ENCODE peak calls at places on chromosomes 12 and 14, in nine cellular contexts. One of them, this sample, is unnamed.

GRCh38 chr12:45419317-45419716 is 203.4 kb downstream of the ANO6 start:
- DNase-seq in AG08395: no peak
- DNase-seq in putamen: no peak
- DNase-seq in stromal cell of bone marrow: no peak
- DNase-seq in NB4: no peak
- DNase-seq in activated B cell treated with CpG ODN at 0.5 μM for 24 hours: no peak
- DNase-seq in central memory CD4-positive, alpha-beta T cell: no peak
- DNase-seq in iris pigment epithelial cell: no peak
- DNase-seq in activated CD4-positive, alpha-beta T cell treated with anti-CD3 and anti-CD28 coated beads, Interleukin-2, amount 10 ng/mL, durations not matched to agents 7 days and 5 days: no peak
- DNase-seq in this sample: no peak

GRCh38 chr12:31588976-31589375 is 2.0 kb downstream of the DENND5B start:
- DNase-seq in AG08395: peak
- DNase-seq in putamen: no peak
- DNase-seq in stromal cell of bone marrow: no peak
- DNase-seq in NB4: no peak
- DNase-seq in activated B cell treated with CpG ODN at 0.5 μM for 24 hours: no peak
- DNase-seq in central memory CD4-positive, alpha-beta T cell: no peak
- DNase-seq in iris pigment epithelial cell: no peak
- DNase-seq in activated CD4-positive, alpha-beta T cell treated with anti-CD3 and anti-CD28 coated beads, Interleukin-2, amount 10 ng/mL, durations not matched to agents 7 days and 5 days: no peak
- DNase-seq in this sample: no peak

GRCh38 chr12:40853221-40853620 is 161.0 kb downstream of the CNTN1 start:
- DNase-seq in AG08395: no peak
- DNase-seq in putamen: no peak
- DNase-seq in stromal cell of bone marrow: no peak
- DNase-seq in NB4: no peak
- DNase-seq in activated B cell treated with CpG ODN at 0.5 μM for 24 hours: no peak
- DNase-seq in central memory CD4-positive, alpha-beta T cell: no peak
- DNase-seq in iris pigment epithelial cell: no peak
- DNase-seq in activated CD4-positive, alpha-beta T cell treated with anti-CD3 and anti-CD28 coated beads, Interleukin-2, amount 10 ng/mL, durations not matched to agents 7 days and 5 days: no peak
- DNase-seq in this sample: no peak

GRCh38 chr14:86012391-86012790 is 482.4 kb downstream of the FLRT2 start:
- DNase-seq in AG08395: no peak
- DNase-seq in putamen: no peak
- DNase-seq in stromal cell of bone marrow: no peak
- DNase-seq in NB4: no peak
- DNase-seq in activated B cell treated with CpG ODN at 0.5 μM for 24 hours: no peak
- DNase-seq in central memory CD4-positive, alpha-beta T cell: no peak
- DNase-seq in iris pigment epithelial cell: no peak
- DNase-seq in activated CD4-positive, alpha-beta T cell treated with anti-CD3 and anti-CD28 coated beads, Interleukin-2, amount 10 ng/mL, durations not matched to agents 7 days and 5 days: no peak
- DNase-seq in this sample: no peak

GRCh38 chr14:32588448-32589320 is 259.6 kb downstream of the AKAP6 start:
- DNase-seq in AG08395: peak
- DNase-seq in putamen: no peak
- DNase-seq in stromal cell of bone marrow: no peak
- DNase-seq in NB4: peak
- DNase-seq in activated B cell treated with CpG ODN at 0.5 μM for 24 hours: no peak
- DNase-seq in central memory CD4-positive, alpha-beta T cell: no peak
- DNase-seq in iris pigment epithelial cell: peak
- DNase-seq in activated CD4-positive, alpha-beta T cell treated with anti-CD3 and anti-CD28 coated beads, Interleukin-2, amount 10 ng/mL, durations not matched to agents 7 days and 5 days: no peak
- DNase-seq in this sample: peak

GRCh38 chr12:113239288-113239771 is 18.1 kb downstream of the TPCN1 start:
- DNase-seq in AG08395: no peak
- DNase-seq in putamen: no peak
- DNase-seq in stromal cell of bone marrow: no peak
- DNase-seq in NB4: no peak
- DNase-seq in activated B cell treated with CpG ODN at 0.5 μM for 24 hours: no peak
- DNase-seq in central memory CD4-positive, alpha-beta T cell: no peak
- DNase-seq in iris pigment epithelial cell: no peak
- DNase-seq in activated CD4-positive, alpha-beta T cell treated with anti-CD3 and anti-CD28 coated beads, Interleukin-2, amount 10 ng/mL, durations not matched to agents 7 days and 5 days: no peak
- DNase-seq in this sample: no peak

GRCh38 chr12:19462441-19462840 is 23.1 kb downstream of the AEBP2 start:
- DNase-seq in AG08395: no peak
- DNase-seq in putamen: no peak
- DNase-seq in stromal cell of bone marrow: no peak
- DNase-seq in NB4: no peak
- DNase-seq in activated B cell treated with CpG ODN at 0.5 μM for 24 hours: no peak
- DNase-seq in central memory CD4-positive, alpha-beta T cell: no peak
- DNase-seq in iris pigment epithelial cell: no peak
- DNase-seq in activated CD4-positive, alpha-beta T cell treated with anti-CD3 and anti-CD28 coated beads, Interleukin-2, amount 10 ng/mL, durations not matched to agents 7 days and 5 days: no peak
- DNase-seq in this sample: no peak

GRCh38 chr12:48615681-48616080 is 45.8 kb upstream of the LALBA start:
- DNase-seq in AG08395: no peak
- DNase-seq in putamen: no peak
- DNase-seq in stromal cell of bone marrow: no peak
- DNase-seq in NB4: peak
- DNase-seq in activated B cell treated with CpG ODN at 0.5 μM for 24 hours: no peak
- DNase-seq in central memory CD4-positive, alpha-beta T cell: no peak
- DNase-seq in iris pigment epithelial cell: no peak
- DNase-seq in activated CD4-positive, alpha-beta T cell treated with anti-CD3 and anti-CD28 coated beads, Interleukin-2, amount 10 ng/mL, durations not matched to agents 7 days and 5 days: no peak
- DNase-seq in this sample: peak

GRCh38 chr14:31692376-31692781 is 131.2 kb downstream of the NUBPL start:
- DNase-seq in AG08395: peak
- DNase-seq in putamen: peak
- DNase-seq in stromal cell of bone marrow: peak
- DNase-seq in NB4: no peak
- DNase-seq in activated B cell treated with CpG ODN at 0.5 μM for 24 hours: no peak
- DNase-seq in central memory CD4-positive, alpha-beta T cell: no peak
- DNase-seq in iris pigment epithelial cell: peak
- DNase-seq in activated CD4-positive, alpha-beta T cell treated with anti-CD3 and anti-CD28 coated beads, Interleukin-2, amount 10 ng/mL, durations not matched to agents 7 days and 5 days: no peak
- DNase-seq in this sample: no peak

GRCh38 chr12:93102289-93102688 is 173.2 kb upstream of the EEA1 start:
- DNase-seq in AG08395: no peak
- DNase-seq in putamen: no peak
- DNase-seq in stromal cell of bone marrow: no peak
- DNase-seq in NB4: no peak
- DNase-seq in activated B cell treated with CpG ODN at 0.5 μM for 24 hours: no peak
- DNase-seq in central memory CD4-positive, alpha-beta T cell: no peak
- DNase-seq in iris pigment epithelial cell: no peak
- DNase-seq in activated CD4-positive, alpha-beta T cell treated with anti-CD3 and anti-CD28 coated beads, Interleukin-2, amount 10 ng/mL, durations not matched to agents 7 days and 5 days: no peak
- DNase-seq in this sample: no peak

GRCh38 chr14:95018845-95019244 is 138.5 kb downstream of the DICER1 start:
- DNase-seq in AG08395: peak
- DNase-seq in putamen: no peak
- DNase-seq in stromal cell of bone marrow: peak
- DNase-seq in NB4: no peak
- DNase-seq in activated B cell treated with CpG ODN at 0.5 μM for 24 hours: no peak
- DNase-seq in central memory CD4-positive, alpha-beta T cell: no peak
- DNase-seq in iris pigment epithelial cell: no peak
- DNase-seq in activated CD4-positive, alpha-beta T cell treated with anti-CD3 and anti-CD28 coated beads, Interleukin-2, amount 10 ng/mL, durations not matched to agents 7 days and 5 days: no peak
- DNase-seq in this sample: no peak

GRCh38 chr12:120117961-120118709 is 1.6 kb upstream of the RAB35 start:
- DNase-seq in AG08395: peak
- DNase-seq in putamen: no peak
- DNase-seq in stromal cell of bone marrow: no peak
- DNase-seq in NB4: no peak
- DNase-seq in activated B cell treated with CpG ODN at 0.5 μM for 24 hours: no peak
- DNase-seq in central memory CD4-positive, alpha-beta T cell: no peak
- DNase-seq in iris pigment epithelial cell: peak
- DNase-seq in activated CD4-positive, alpha-beta T cell treated with anti-CD3 and anti-CD28 coated beads, Interleukin-2, amount 10 ng/mL, durations not matched to agents 7 days and 5 days: no peak
- DNase-seq in this sample: peak

GRCh38 chr14:63713058-63713457 is 14.8 kb downstream of the SGPP1 start:
- DNase-seq in AG08395: no peak
- DNase-seq in putamen: no peak
- DNase-seq in stromal cell of bone marrow: no peak
- DNase-seq in NB4: no peak
- DNase-seq in activated B cell treated with CpG ODN at 0.5 μM for 24 hours: no peak
- DNase-seq in central memory CD4-positive, alpha-beta T cell: no peak
- DNase-seq in iris pigment epithelial cell: no peak
- DNase-seq in activated CD4-positive, alpha-beta T cell treated with anti-CD3 and anti-CD28 coated beads, Interleukin-2, amount 10 ng/mL, durations not matched to agents 7 days and 5 days: no peak
- DNase-seq in this sample: no peak

GRCh38 chr14:49479432-49479831 is 106.7 kb downstream of the RPS29 start:
- DNase-seq in AG08395: no peak
- DNase-seq in putamen: no peak
- DNase-seq in stromal cell of bone marrow: peak
- DNase-seq in NB4: no peak
- DNase-seq in activated B cell treated with CpG ODN at 0.5 μM for 24 hours: no peak
- DNase-seq in central memory CD4-positive, alpha-beta T cell: no peak
- DNase-seq in iris pigment epithelial cell: no peak
- DNase-seq in activated CD4-positive, alpha-beta T cell treated with anti-CD3 and anti-CD28 coated beads, Interleukin-2, amount 10 ng/mL, durations not matched to agents 7 days and 5 days: no peak
- DNase-seq in this sample: no peak

GRCh38 chr12:101570022-101570421 is 24.7 kb upstream of the MYBPC1 start:
- DNase-seq in AG08395: peak
- DNase-seq in putamen: no peak
- DNase-seq in stromal cell of bone marrow: peak
- DNase-seq in NB4: peak
- DNase-seq in activated B cell treated with CpG ODN at 0.5 μM for 24 hours: no peak
- DNase-seq in central memory CD4-positive, alpha-beta T cell: no peak
- DNase-seq in iris pigment epithelial cell: peak
- DNase-seq in activated CD4-positive, alpha-beta T cell treated with anti-CD3 and anti-CD28 coated beads, Interleukin-2, amount 10 ng/mL, durations not matched to agents 7 days and 5 days: no peak
- DNase-seq in this sample: peak

GRCh38 chr12:101927999-101928398 is 50.6 kb downstream of the DRAM1 start:
- DNase-seq in AG08395: no peak
- DNase-seq in putamen: no peak
- DNase-seq in stromal cell of bone marrow: no peak
- DNase-seq in NB4: peak
- DNase-seq in activated B cell treated with CpG ODN at 0.5 μM for 24 hours: no peak
- DNase-seq in central memory CD4-positive, alpha-beta T cell: no peak
- DNase-seq in iris pigment epithelial cell: no peak
- DNase-seq in activated CD4-positive, alpha-beta T cell treated with anti-CD3 and anti-CD28 coated beads, Interleukin-2, amount 10 ng/mL, durations not matched to agents 7 days and 5 days: no peak
- DNase-seq in this sample: no peak

GRCh38 chr12:108008163-108008562 is 120.9 kb upstream of the WSCD2 start:
- DNase-seq in AG08395: no peak
- DNase-seq in putamen: no peak
- DNase-seq in stromal cell of bone marrow: no peak
- DNase-seq in NB4: no peak
- DNase-seq in activated B cell treated with CpG ODN at 0.5 μM for 24 hours: no peak
- DNase-seq in central memory CD4-positive, alpha-beta T cell: no peak
- DNase-seq in iris pigment epithelial cell: no peak
- DNase-seq in activated CD4-positive, alpha-beta T cell treated with anti-CD3 and anti-CD28 coated beads, Interleukin-2, amount 10 ng/mL, durations not matched to agents 7 days and 5 days: no peak
- DNase-seq in this sample: no peak

GRCh38 chr12:24756479-24757024 is 192.3 kb downstream of the BCAT1 start:
- DNase-seq in AG08395: no peak
- DNase-seq in putamen: no peak
- DNase-seq in stromal cell of bone marrow: no peak
- DNase-seq in NB4: no peak
- DNase-seq in activated B cell treated with CpG ODN at 0.5 μM for 24 hours: no peak
- DNase-seq in central memory CD4-positive, alpha-beta T cell: no peak
- DNase-seq in iris pigment epithelial cell: no peak
- DNase-seq in activated CD4-positive, alpha-beta T cell treated with anti-CD3 and anti-CD28 coated beads, Interleukin-2, amount 10 ng/mL, durations not matched to agents 7 days and 5 days: no peak
- DNase-seq in this sample: no peak

GRCh38 chr12:121388421-121388981 is 11.4 kb upstream of the RNF34 start:
- DNase-seq in AG08395: peak
- DNase-seq in putamen: no peak
- DNase-seq in stromal cell of bone marrow: no peak
- DNase-seq in NB4: peak
- DNase-seq in activated B cell treated with CpG ODN at 0.5 μM for 24 hours: no peak
- DNase-seq in central memory CD4-positive, alpha-beta T cell: no peak
- DNase-seq in iris pigment epithelial cell: peak
- DNase-seq in activated CD4-positive, alpha-beta T cell treated with anti-CD3 and anti-CD28 coated beads, Interleukin-2, amount 10 ng/mL, durations not matched to agents 7 days and 5 days: no peak
- DNase-seq in this sample: peak

GRCh38 chr14:68527329-68527851 is 265.5 kb downstream of the ZFP36L1 start:
- DNase-seq in AG08395: no peak
- DNase-seq in putamen: no peak
- DNase-seq in stromal cell of bone marrow: no peak
- DNase-seq in NB4: no peak
- DNase-seq in activated B cell treated with CpG ODN at 0.5 μM for 24 hours: no peak
- DNase-seq in central memory CD4-positive, alpha-beta T cell: no peak
- DNase-seq in iris pigment epithelial cell: no peak
- DNase-seq in activated CD4-positive, alpha-beta T cell treated with anti-CD3 and anti-CD28 coated beads, Interleukin-2, amount 10 ng/mL, durations not matched to agents 7 days and 5 days: no peak
- DNase-seq in this sample: no peak

GRCh38 chr14:63100597-63100996 is 55.3 kb upstream of the KCNH5 start:
- DNase-seq in AG08395: no peak
- DNase-seq in putamen: no peak
- DNase-seq in stromal cell of bone marrow: no peak
- DNase-seq in NB4: no peak
- DNase-seq in activated B cell treated with CpG ODN at 0.5 μM for 24 hours: no peak
- DNase-seq in central memory CD4-positive, alpha-beta T cell: no peak
- DNase-seq in iris pigment epithelial cell: no peak
- DNase-seq in activated CD4-positive, alpha-beta T cell treated with anti-CD3 and anti-CD28 coated beads, Interleukin-2, amount 10 ng/mL, durations not matched to agents 7 days and 5 days: no peak
- DNase-seq in this sample: no peak

GRCh38 chr14:50937325-50937724 is 7.0 kb downstream of the PYGL start:
- DNase-seq in AG08395: peak
- DNase-seq in putamen: no peak
- DNase-seq in stromal cell of bone marrow: no peak
- DNase-seq in NB4: peak
- DNase-seq in activated B cell treated with CpG ODN at 0.5 μM for 24 hours: no peak
- DNase-seq in central memory CD4-positive, alpha-beta T cell: no peak
- DNase-seq in iris pigment epithelial cell: peak
- DNase-seq in activated CD4-positive, alpha-beta T cell treated with anti-CD3 and anti-CD28 coated beads, Interleukin-2, amount 10 ng/mL, durations not matched to agents 7 days and 5 days: no peak
- DNase-seq in this sample: peak

GRCh38 chr14:80872645-80873044 is 68.9 kb downstream of the CEP128 start:
- DNase-seq in AG08395: no peak
- DNase-seq in putamen: no peak
- DNase-seq in stromal cell of bone marrow: no peak
- DNase-seq in NB4: no peak
- DNase-seq in activated B cell treated with CpG ODN at 0.5 μM for 24 hours: no peak
- DNase-seq in central memory CD4-positive, alpha-beta T cell: no peak
- DNase-seq in iris pigment epithelial cell: peak
- DNase-seq in activated CD4-positive, alpha-beta T cell treated with anti-CD3 and anti-CD28 coated beads, Interleukin-2, amount 10 ng/mL, durations not matched to agents 7 days and 5 days: no peak
- DNase-seq in this sample: no peak

GRCh38 chr14:68656452-68656851 is 136.4 kb downstream of the ZFP36L1 start:
- DNase-seq in AG08395: no peak
- DNase-seq in putamen: no peak
- DNase-seq in stromal cell of bone marrow: no peak
- DNase-seq in NB4: no peak
- DNase-seq in activated B cell treated with CpG ODN at 0.5 μM for 24 hours: no peak
- DNase-seq in central memory CD4-positive, alpha-beta T cell: no peak
- DNase-seq in iris pigment epithelial cell: no peak
- DNase-seq in activated CD4-positive, alpha-beta T cell treated with anti-CD3 and anti-CD28 coated beads, Interleukin-2, amount 10 ng/mL, durations not matched to agents 7 days and 5 days: no peak
- DNase-seq in this sample: no peak

GRCh38 chr12:57131896-57132744 is 3.8 kb downstream of the LRP1 start:
- DNase-seq in AG08395: no peak
- DNase-seq in putamen: no peak
- DNase-seq in stromal cell of bone marrow: no peak
- DNase-seq in NB4: no peak
- DNase-seq in activated B cell treated with CpG ODN at 0.5 μM for 24 hours: no peak
- DNase-seq in central memory CD4-positive, alpha-beta T cell: no peak
- DNase-seq in iris pigment epithelial cell: no peak
- DNase-seq in activated CD4-positive, alpha-beta T cell treated with anti-CD3 and anti-CD28 coated beads, Interleukin-2, amount 10 ng/mL, durations not matched to agents 7 days and 5 days: no peak
- DNase-seq in this sample: no peak

GRCh38 chr12:50929831-50930230 is 22.5 kb upstream of the HIGD1C start:
- DNase-seq in AG08395: no peak
- DNase-seq in putamen: no peak
- DNase-seq in stromal cell of bone marrow: no peak
- DNase-seq in NB4: no peak
- DNase-seq in activated B cell treated with CpG ODN at 0.5 μM for 24 hours: no peak
- DNase-seq in central memory CD4-positive, alpha-beta T cell: no peak
- DNase-seq in iris pigment epithelial cell: no peak
- DNase-seq in activated CD4-positive, alpha-beta T cell treated with anti-CD3 and anti-CD28 coated beads, Interleukin-2, amount 10 ng/mL, durations not matched to agents 7 days and 5 days: no peak
- DNase-seq in this sample: no peak

GRCh38 chr12:108000111-108000510 is 129.0 kb upstream of the WSCD2 start:
- DNase-seq in AG08395: no peak
- DNase-seq in putamen: no peak
- DNase-seq in stromal cell of bone marrow: no peak
- DNase-seq in NB4: no peak
- DNase-seq in activated B cell treated with CpG ODN at 0.5 μM for 24 hours: no peak
- DNase-seq in central memory CD4-positive, alpha-beta T cell: no peak
- DNase-seq in iris pigment epithelial cell: no peak
- DNase-seq in activated CD4-positive, alpha-beta T cell treated with anti-CD3 and anti-CD28 coated beads, Interleukin-2, amount 10 ng/mL, durations not matched to agents 7 days and 5 days: no peak
- DNase-seq in this sample: no peak

GRCh38 chr12:128583453-128583852 is 240.3 kb downstream of the SLC15A4 start:
- DNase-seq in AG08395: no peak
- DNase-seq in putamen: no peak
- DNase-seq in stromal cell of bone marrow: no peak
- DNase-seq in NB4: no peak
- DNase-seq in activated B cell treated with CpG ODN at 0.5 μM for 24 hours: no peak
- DNase-seq in central memory CD4-positive, alpha-beta T cell: no peak
- DNase-seq in iris pigment epithelial cell: no peak
- DNase-seq in activated CD4-positive, alpha-beta T cell treated with anti-CD3 and anti-CD28 coated beads, Interleukin-2, amount 10 ng/mL, durations not matched to agents 7 days and 5 days: no peak
- DNase-seq in this sample: no peak

GRCh38 chr14:90561031-90561430 is 164.2 kb downstream of the CALM1 start:
- DNase-seq in AG08395: no peak
- DNase-seq in putamen: no peak
- DNase-seq in stromal cell of bone marrow: no peak
- DNase-seq in NB4: no peak
- DNase-seq in activated B cell treated with CpG ODN at 0.5 μM for 24 hours: no peak
- DNase-seq in central memory CD4-positive, alpha-beta T cell: no peak
- DNase-seq in iris pigment epithelial cell: no peak
- DNase-seq in activated CD4-positive, alpha-beta T cell treated with anti-CD3 and anti-CD28 coated beads, Interleukin-2, amount 10 ng/mL, durations not matched to agents 7 days and 5 days: no peak
- DNase-seq in this sample: no peak

GRCh38 chr12:71426030-71426570 is 13.5 kb upstream of the LGR5 start:
- DNase-seq in AG08395: no peak
- DNase-seq in putamen: no peak
- DNase-seq in stromal cell of bone marrow: no peak
- DNase-seq in NB4: no peak
- DNase-seq in activated B cell treated with CpG ODN at 0.5 μM for 24 hours: no peak
- DNase-seq in central memory CD4-positive, alpha-beta T cell: no peak
- DNase-seq in iris pigment epithelial cell: no peak
- DNase-seq in activated CD4-positive, alpha-beta T cell treated with anti-CD3 and anti-CD28 coated beads, Interleukin-2, amount 10 ng/mL, durations not matched to agents 7 days and 5 days: no peak
- DNase-seq in this sample: no peak

GRCh38 chr12:82685721-82686222 is 934 bp upstream of the TMTC2 start:
- DNase-seq in AG08395: peak
- DNase-seq in putamen: peak
- DNase-seq in stromal cell of bone marrow: peak
- DNase-seq in NB4: peak
- DNase-seq in activated B cell treated with CpG ODN at 0.5 μM for 24 hours: peak
- DNase-seq in central memory CD4-positive, alpha-beta T cell: peak
- DNase-seq in iris pigment epithelial cell: peak
- DNase-seq in activated CD4-positive, alpha-beta T cell treated with anti-CD3 and anti-CD28 coated beads, Interleukin-2, amount 10 ng/mL, durations not matched to agents 7 days and 5 days: peak
- DNase-seq in this sample: peak